ENCODE peak calls at places on chromosomes 4 and X, in six cellular contexts. B, R, D, Z, W and U are unnamed samples. For H3K36me3, the result is how much of the 10 kb centered on the place peaks cover.

GRCh38 chrX:47145408-47146120 is 543 bp downstream of the RBM10 start:
- DNase-seq in B (no peak), R (no peak), D (no peak), Z (no peak), W (peak), U (no peak)

GRCh38 chr4:77141964-77142641 is 14.9 kb upstream of the CCNG2 start:
- DNase-seq in B (no peak), R (no peak), D (no peak), Z (no peak), W (no peak), U (no peak)

GRCh38 chr4:150723727-150724411 is 141.9 kb downstream of the MAB21L2 start:
- DNase-seq in B (no peak), R (no peak), D (no peak), Z (no peak), W (no peak), U (no peak)

GRCh38 chr4:80831383-80832361 is 198.8 kb upstream of the BMP3 start:
- DNase-seq in B (no peak), R (no peak), D (no peak), Z (peak), W (peak), U (no peak)

GRCh38 chrX:129359269-129359668 is 164.0 kb downstream of the SMARCA1 start:
- DNase-seq in B (no peak), R (peak), D (no peak), Z (peak), W (peak), U (no peak)

GRCh38 chr4:138112389-138112788 is 129.8 kb downstream of the SLC7A11 start:
- DNase-seq in B (no peak), R (no peak), D (no peak), Z (no peak), W (no peak), U (no peak)

GRCh38 chrX:112147206-112147605 is 64.6 kb upstream of the TRPC5 start:
- DNase-seq in B (no peak), R (peak), D (no peak), Z (peak), W (peak), U (no peak)

GRCh38 chr4:147326581-147326980 is 154.3 kb upstream of the EDNRA start:
- DNase-seq in B (no peak), R (no peak), D (no peak), Z (peak), W (no peak), U (no peak)

GRCh38 chrX:47612418-47612817 is 7.2 kb downstream of the SYN1 start:
- DNase-seq in B (no peak), R (no peak), D (no peak), Z (no peak), W (no peak), U (no peak)

GRCh38 chrX:100319716-100320115 is 90.4 kb downstream of the PCDH19 start:
- DNase-seq in B (no peak), R (no peak), D (no peak), Z (no peak), W (peak), U (no peak)

GRCh38 chrX:41634284-41634683 is 54.5 kb upstream of the GPR34 start:
- DNase-seq in B (no peak), R (no peak), D (no peak), Z (peak), W (no peak), U (peak)

GRCh38 chr4:80239480-80239879 is 27.0 kb upstream of the FGF5 start:
- DNase-seq in B (no peak), R (no peak), D (no peak), Z (peak), W (peak), U (no peak)

GRCh38 chrX:68795741-68796140 is 33.1 kb upstream of the EFNB1 start:
- DNase-seq in B (no peak), R (no peak), D (no peak), Z (no peak), W (no peak), U (no peak)

GRCh38 chr4:125520258-125520990 is 205.7 kb downstream of the FAT4 start:
- DNase-seq in B (no peak), R (no peak), D (no peak), Z (peak), W (no peak), U (no peak)

GRCh38 chr4:176611351-176611750 is 181.4 kb downstream of the VEGFC start:
- DNase-seq in B (no peak), R (no peak), D (no peak), Z (peak), W (no peak), U (no peak)

GRCh38 chr4:88880501-88881226 is 176.3 kb downstream of the FAM13A start:
- DNase-seq in B (no peak), R (no peak), D (peak), Z (no peak), W (no peak), U (no peak)

GRCh38 chr4:156962551-156962974 is 9.0 kb downstream of the PDGFC start:
- DNase-seq in B (peak), R (no peak), D (peak), Z (peak), W (peak), U (no peak)

GRCh38 chr4:128917781-128918180 is 108.3 kb downstream of the JADE1 start:
- DNase-seq in B (no peak), R (no peak), D (no peak), Z (no peak), W (no peak), U (no peak)

GRCh38 chr4:164876680-164877324 is at the start of gene APELA:
- DNase-seq in B (no peak), R (no peak), D (no peak), Z (no peak), W (no peak), U (no peak)

GRCh38 chrX:132488092-132488749 is 617 bp downstream of the MBNL3 start:
- DNase-seq in B (no peak), R (no peak), D (no peak), Z (peak), W (peak), U (no peak)

GRCh38 chrX:30270639-30271038 is 23.7 kb downstream of the MAGEB1 start:
- DNase-seq in B (no peak), R (no peak), D (no peak), Z (no peak), W (no peak), U (no peak)

GRCh38 chr4:80201326-80202151 is 4.2 kb downstream of the PRDM8 start:
- DNase-seq in B (peak), R (no peak), D (peak), Z (peak), W (peak), U (no peak)

GRCh38 chrX:2261838-2262678 is 238.7 kb downstream of the DHRSX start:
- DNase-seq in B (no peak), R (no peak), D (no peak), Z (peak), W (peak), U (peak)

GRCh38 chrX:3548743-3549441 is 164.6 kb downstream of the PRKX start:
- DNase-seq in B (no peak), R (peak), D (no peak), Z (peak), W (peak), U (no peak)

GRCh38 chr4:180281726-180282125 is 1961.5 kb upstream of the TENM3 start:
- DNase-seq in B (no peak), R (no peak), D (no peak), Z (no peak), W (no peak), U (no peak)

GRCh38 chr4:176149680-176150079 is 45.7 kb downstream of the SPATA4 start:
- DNase-seq in B (no peak), R (no peak), D (no peak), Z (peak), W (peak), U (no peak)

GRCh38 chr4:111883557-111883999 is 261.7 kb upstream of the FAM241A start:
- DNase-seq in B (no peak), R (peak), D (no peak), Z (no peak), W (peak), U (no peak)

GRCh38 chr4:184331155-184331995 is 113.7 kb upstream of the ENPP6 start:
- DNase-seq in B (no peak), R (no peak), D (peak), Z (peak), W (no peak), U (no peak)

GRCh38 chr4:15348236-15348635 is 79.6 kb upstream of the C1QTNF7 start:
- DNase-seq in B (no peak), R (no peak), D (no peak), Z (peak), W (no peak), U (no peak)

GRCh38 chrX:150857453-150857852 is 41.0 kb downstream of the CD99L2 start:
- DNase-seq in B (no peak), R (no peak), D (no peak), Z (no peak), W (no peak), U (no peak)

GRCh38 chr4:123397276-123398150 is 918 bp downstream of the SPRY1 start:
- DNase-seq in B (peak), R (peak), D (peak), Z (peak), W (peak), U (peak)

GRCh38 chr4:42519803-42520417 is 122.6 kb downstream of the SHISA3 start:
- DNase-seq in B (no peak), R (peak), D (no peak), Z (peak), W (peak), U (peak)

GRCh38 chr4:136934601-136935000 is 597.7 kb downstream of the PCDH18 start:
- DNase-seq in B (no peak), R (no peak), D (no peak), Z (no peak), W (no peak), U (no peak)

GRCh38 chrX:70922776-70923473 is 8.0 kb downstream of the SLC7A3 start:
- DNase-seq in B (no peak), R (no peak), D (no peak), Z (no peak), W (no peak), U (no peak)

GRCh38 chr4:187993827-187994226 is 1.7 kb upstream of the ZFP42 start:
- DNase-seq in B (no peak), R (no peak), D (no peak), Z (peak), W (no peak), U (no peak)

GRCh38 chrX:10017866-10018265 is 50.7 kb downstream of the CLDN34 start:
- DNase-seq in B (no peak), R (no peak), D (no peak), Z (peak), W (peak), U (no peak)

GRCh38 chr4:16027114-16027513 is 56.7 kb downstream of the PROM1 start:
- DNase-seq in B (no peak), R (no peak), D (no peak), Z (no peak), W (no peak), U (no peak)

GRCh38 chr4:46270986-46271596 is 118.8 kb downstream of the GABRA2 start:
- DNase-seq in B (no peak), R (peak), D (no peak), Z (peak), W (peak), U (no peak)

GRCh38 chrX:106284431-106285025 is 116.4 kb downstream of the PWWP3B start:
- DNase-seq in B (no peak), R (no peak), D (no peak), Z (no peak), W (no peak), U (no peak)

GRCh38 chr4:15778191-15778741 is at the start of gene CD38:
- DNase-seq in B (no peak), R (no peak), D (peak), Z (no peak), W (peak), U (peak)

DNA sequence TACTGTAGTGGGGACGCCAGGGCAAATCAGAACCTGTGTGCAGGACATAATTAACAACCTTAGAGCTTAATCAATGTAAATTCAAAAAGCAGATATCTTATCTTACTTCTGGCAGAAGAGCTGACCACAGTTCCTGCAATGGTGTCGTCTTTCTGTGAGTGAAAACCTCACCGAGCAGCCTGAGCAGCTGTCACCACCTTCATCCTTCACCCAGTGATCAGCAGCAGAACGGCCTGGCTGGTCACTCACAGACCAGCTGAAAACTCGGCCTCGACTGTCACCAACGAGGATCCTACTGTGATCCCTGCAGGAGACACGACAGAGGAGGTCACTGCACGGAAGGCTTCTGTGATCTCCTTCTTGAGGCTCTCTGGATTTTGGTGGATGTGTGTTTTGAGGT is 94.2 kb downstream of the CDS1 start:
- DNase-seq in B (no peak), R (no peak), D (no peak), Z (no peak), W (no peak), U (no peak)
- H3K36me3 ChIP-seq in B (under half), R (under half), D (half or more), Z (under half), W (half or more), U (half or more)

DNA sequence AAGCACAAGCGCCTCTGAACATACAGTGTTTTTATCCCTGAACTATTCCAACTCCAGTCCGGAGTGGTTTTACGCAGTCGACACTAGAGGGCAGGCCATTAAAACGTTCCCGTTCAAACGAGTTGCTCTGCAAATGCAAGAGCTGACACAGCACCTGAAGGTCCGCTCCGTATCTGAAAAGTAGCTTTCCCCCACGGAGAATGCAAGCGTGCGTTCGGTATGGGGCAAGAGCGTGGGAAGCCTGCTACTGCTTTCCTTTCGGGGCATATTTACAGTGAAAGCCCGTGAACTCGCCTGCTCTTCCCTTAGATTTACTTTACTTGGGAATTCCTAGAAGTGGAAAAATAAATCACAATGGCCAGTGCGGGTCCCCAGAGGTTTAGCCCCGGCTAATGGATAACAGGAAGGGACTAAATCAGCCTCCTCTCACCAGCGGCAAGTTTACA is 190.8 kb downstream of the TSPAN5 start:
- DNase-seq in B (peak), R (peak), D (peak), Z (peak), W (peak), U (peak)
- H3K36me3 ChIP-seq in B (under half), R (under half), D (under half), Z (under half), W (under half), U (under half)

GRCh38 chrX:24733111-24733510 is 39.4 kb downstream of the POLA1 start:
- DNase-seq in B (no peak), R (no peak), D (no peak), Z (no peak), W (no peak), U (no peak)
- H3K36me3 ChIP-seq in B (under half), R (under half), D (under half), Z (under half), W (under half), U (under half)

DNA sequence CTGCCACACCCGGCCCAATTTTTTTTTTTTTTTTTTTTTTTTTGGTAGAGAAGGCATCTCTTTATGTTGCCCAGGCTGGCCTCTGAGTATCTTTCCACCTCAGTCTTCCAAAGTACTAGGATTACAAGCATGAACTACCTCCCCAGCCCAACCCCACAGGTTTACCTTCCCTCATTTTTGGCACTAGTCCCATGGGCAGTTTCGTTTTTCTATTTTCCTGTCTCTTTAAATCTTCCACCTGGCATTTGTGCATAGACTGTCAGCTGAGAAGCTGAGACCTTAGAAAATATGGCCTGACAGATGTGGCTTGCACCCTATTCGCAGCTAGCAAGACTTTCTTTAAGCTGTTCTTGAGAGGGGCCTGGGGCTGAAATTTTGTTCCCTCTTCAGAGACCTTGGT is 27.9 kb downstream of the TNIP2 start:
- DNase-seq in B (no peak), R (no peak), D (no peak), Z (no peak), W (no peak), U (no peak)
- H3K36me3 ChIP-seq in B (under half), R (half or more), D (under half), Z (under half), W (under half), U (under half)

GRCh38 chrX:21975827-21976226 is 35.3 kb downstream of the SMS start:
- DNase-seq in B (no peak), R (no peak), D (no peak), Z (peak), W (peak), U (no peak)
- H3K36me3 ChIP-seq in B (under half), R (under half), D (under half), Z (under half), W (under half), U (under half)

GRCh38 chr4:4420421-4420820 is 33.5 kb downstream of the NSG1 start:
- DNase-seq in B (peak), R (no peak), D (no peak), Z (no peak), W (no peak), U (peak)
- H3K36me3 ChIP-seq in B (under half), R (under half), D (half or more), Z (under half), W (under half), U (half or more)

DNA sequence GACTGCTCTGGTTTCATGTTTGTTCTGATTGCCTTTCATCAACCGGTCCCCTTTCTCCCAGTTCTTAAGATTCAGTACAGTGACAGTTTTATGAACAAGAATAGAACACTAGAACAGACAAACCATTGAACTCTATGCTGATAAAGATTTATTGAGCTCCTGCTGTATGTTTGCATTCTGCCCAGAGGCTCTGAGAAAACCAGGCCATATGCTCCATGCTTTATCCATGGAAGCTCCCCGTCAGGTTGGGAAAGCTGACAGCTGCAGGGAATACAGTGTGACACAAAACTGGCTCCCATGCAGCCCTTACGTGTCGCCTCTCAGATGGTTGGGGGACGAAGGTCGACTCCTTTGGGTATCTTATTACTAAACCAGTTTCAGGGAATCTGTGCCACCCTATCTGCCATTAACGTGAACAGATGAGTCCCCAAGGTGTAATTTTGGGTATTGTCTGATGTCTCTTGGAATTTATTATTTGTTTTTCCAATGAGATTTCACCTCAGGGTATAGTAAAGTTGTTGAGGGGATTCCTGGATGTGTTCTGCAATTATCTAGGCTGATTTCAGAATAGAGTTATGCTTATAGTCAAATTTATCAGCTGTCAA is 72.2 kb upstream of the MSANTD1 start:
- DNase-seq in B (no peak), R (peak), D (no peak), Z (no peak), W (no peak), U (no peak)
- H3K36me3 ChIP-seq in B (under half), R (half or more), D (half or more), Z (under half), W (under half), U (half or more)

GRCh38 chr4:84799318-84799717 is 167.2 kb downstream of the WDFY3 start:
- DNase-seq in B (no peak), R (no peak), D (no peak), Z (peak), W (peak), U (no peak)

GRCh38 chr4:84803121-84803520 is 163.4 kb downstream of the WDFY3 start:
- DNase-seq in B (no peak), R (no peak), D (no peak), Z (no peak), W (no peak), U (no peak)

GRCh38 chr4:84803720-84804119 is 162.8 kb downstream of the WDFY3 start:
- DNase-seq in B (no peak), R (no peak), D (no peak), Z (peak), W (peak), U (no peak)

GRCh38 chr4:84796388-84796787 is 170.1 kb downstream of the WDFY3 start:
- DNase-seq in B (no peak), R (no peak), D (no peak), Z (no peak), W (no peak), U (no peak)

GRCh38 chr4:84800256-84800655 is 166.2 kb downstream of the WDFY3 start:
- DNase-seq in B (no peak), R (no peak), D (no peak), Z (peak), W (peak), U (no peak)
- H3K36me3 ChIP-seq in B (under half), R (under half), D (under half), Z (under half), W (under half), U (under half)

GRCh38 chr4:48542888-48543287 is 52.8 kb downstream of the ZAR1 start:
- DNase-seq in B (no peak), R (no peak), D (no peak), Z (no peak), W (no peak), U (no peak)

GRCh38 chr4:48543796-48544195 is 53.7 kb downstream of the ZAR1 start:
- DNase-seq in B (no peak), R (no peak), D (no peak), Z (peak), W (peak), U (no peak)

GRCh38 chr4:48546336-48546735 is 56.3 kb downstream of the ZAR1 start:
- DNase-seq in B (no peak), R (peak), D (no peak), Z (peak), W (peak), U (no peak)
- H3K36me3 ChIP-seq in B (under half), R (half or more), D (half or more), Z (under half), W (half or more), U (half or more)